ENCODE peak calls at places on chromosome 2, in ten cellular contexts. J is AG04450, V is heart left ventricle, G is tibial nerve, S is AG10803, I is cardiac muscle cell, K is neural progenitor cell, B is adrenal gland, D is SK-N-SH, U is Peyer's patch. P is an unnamed sample.

GRCh38 chr2:98457045-98457696 is 12.5 kb downstream of the INPP4A start:
- DNase-seq in B (no peak), G (no peak), U (no peak), D (no peak), J (peak), S (peak), V (no peak), K (no peak), I (peak), P (peak)

GRCh38 chr2:149648282-149649030 is 60.9 kb upstream of the MMADHC start:
- DNase-seq in S (peak), D (no peak), V (peak), G (no peak), U (no peak), J (peak), K (no peak), I (peak), B (peak), P (peak)

GRCh38 chr2:178359192-178359912 is 91.6 kb downstream of the PRKRA start:
- DNase-seq in D (no peak), K (no peak), J (no peak), V (no peak), B (no peak), U (no peak), S (no peak), I (no peak), G (no peak), P (no peak)

GRCh38 chr2:221202431-221202830 is 369.7 kb downstream of the EPHA4 start:
- DNase-seq in I (no peak), U (no peak), V (no peak), S (no peak), J (no peak), B (no peak), D (no peak), G (no peak), K (no peak), P (no peak)

GRCh38 chr2:10844083-10844482 is 31.5 kb upstream of the PDIA6 start:
- DNase-seq in K (peak), G (no peak), U (peak), S (peak), J (no peak), I (peak), D (peak), B (peak), V (peak), P (no peak)

GRCh38 chr2:67046568-67046967 is 350.6 kb upstream of the ETAA1 start:
- DNase-seq in I (no peak), K (no peak), S (no peak), B (no peak), U (no peak), V (no peak), J (no peak), G (no peak), D (no peak), P (no peak)

GRCh38 chr2:38505779-38506178 is 96.9 kb downstream of the HNRNPLL start:
- DNase-seq in D (no peak), V (peak), J (peak), I (peak), G (peak), S (peak), U (no peak), B (peak), K (no peak), P (peak)

GRCh38 chr2:200044453-200044852 is 89.1 kb downstream of the MAIP1 start:
- DNase-seq in G (no peak), J (no peak), K (no peak), B (no peak), S (no peak), U (no peak), D (no peak), V (no peak), I (peak), P (no peak)

GRCh38 chr2:238638982-238639341 is 208.9 kb upstream of the TWIST2 start:
- DNase-seq in J (no peak), G (no peak), U (no peak), K (no peak), B (no peak), D (no peak), S (no peak), I (no peak), V (no peak), P (no peak)

GRCh38 chr2:151268085-151268484 is 6.4 kb upstream of the RBM43 start:
- DNase-seq in I (no peak), J (no peak), S (no peak), G (no peak), K (no peak), D (no peak), U (no peak), B (no peak), V (no peak), P (no peak)

GRCh38 chr2:37379881-37380296 is 35.5 kb downstream of the QPCT start:
- DNase-seq in B (peak), U (no peak), K (no peak), J (no peak), G (no peak), S (no peak), D (no peak), V (no peak), I (peak), P (no peak)

GRCh38 chr2:26540306-26540705 is 62.4 kb upstream of the OTOF start:
- DNase-seq in B (no peak), V (no peak), D (no peak), S (no peak), U (no peak), K (no peak), G (no peak), J (no peak), I (no peak), P (no peak)

GRCh38 chr2:111036042-111036441 is 84.7 kb upstream of the BCL2L11 start:
- DNase-seq in I (no peak), D (no peak), B (no peak), G (no peak), S (no peak), V (no peak), K (no peak), U (no peak), J (no peak), P (no peak)

GRCh38 chr2:72126186-72127100 is 21.2 kb downstream of the CYP26B1 start:
- DNase-seq in U (no peak), G (no peak), D (no peak), J (no peak), B (no peak), V (no peak), I (no peak), K (no peak), S (no peak), P (no peak)

GRCh38 chr2:60926751-60927568 is 45.6 kb downstream of the REL start:
- DNase-seq in K (no peak), D (no peak), V (no peak), U (no peak), I (peak), B (no peak), G (no peak), S (peak), J (peak), P (no peak)

GRCh38 chr2:203629699-203630098 is 76.7 kb upstream of the CD28 start:
- DNase-seq in I (no peak), K (no peak), B (no peak), S (no peak), D (no peak), U (no peak), V (no peak), G (no peak), J (no peak), P (no peak)

GRCh38 chr2:48450936-48451602 is 78.9 kb upstream of the STON1 start:
- DNase-seq in J (no peak), G (no peak), D (peak), V (no peak), S (no peak), U (no peak), K (no peak), B (no peak), I (no peak), P (no peak)

GRCh38 chr2:112168422-112169124 is 30.4 kb downstream of the FBLN7 start:
- DNase-seq in G (no peak), B (no peak), J (no peak), V (no peak), I (no peak), S (peak), K (no peak), U (no peak), D (no peak), P (peak)

GRCh38 chr2:166494140-166494544 is at the start of gene SCN7A:
- DNase-seq in V (peak), U (peak), G (peak), J (peak), K (peak), D (peak), B (peak), S (peak), I (peak), P (no peak)

GRCh38 chr2:181790716-181791649 is 100.5 kb upstream of the ITPRID2 start:
- DNase-seq in D (no peak), U (no peak), J (peak), K (no peak), S (peak), G (no peak), V (no peak), B (no peak), I (peak), P (peak)

GRCh38 chr2:71190959-71191943 is 35.7 kb downstream of the PAIP2B start:
- DNase-seq in G (no peak), I (peak), D (peak), B (peak), S (peak), J (no peak), U (no peak), K (no peak), V (no peak), P (no peak)

GRCh38 chr2:216833076-216833475 is 26.8 kb downstream of the TNP1 start:
- DNase-seq in J (no peak), V (no peak), K (no peak), D (no peak), I (no peak), B (no peak), S (no peak), G (peak), U (no peak), P (no peak)

GRCh38 chr2:239312081-239312501 is 88.7 kb downstream of the HDAC4 start:
- DNase-seq in I (no peak), G (no peak), U (no peak), S (no peak), J (no peak), K (no peak), V (no peak), B (no peak), D (no peak), P (no peak)

GRCh38 chr2:232418466-232419244 is 12.0 kb downstream of the ALPG start:
- DNase-seq in K (peak), I (peak), D (peak), S (no peak), B (no peak), G (no peak), J (no peak), V (no peak), U (no peak), P (no peak)

GRCh38 chr2:204260162-204260877 is 285.0 kb upstream of the PARD3B start:
- DNase-seq in D (peak), K (peak), J (peak), U (no peak), I (peak), S (peak), G (peak), B (peak), V (peak), P (peak)

GRCh38 chr2:238706163-238706562 is 141.7 kb upstream of the TWIST2 start:
- DNase-seq in D (no peak), V (no peak), I (no peak), B (no peak), G (no peak), S (no peak), K (no peak), U (no peak), J (no peak), P (no peak)

DNA sequence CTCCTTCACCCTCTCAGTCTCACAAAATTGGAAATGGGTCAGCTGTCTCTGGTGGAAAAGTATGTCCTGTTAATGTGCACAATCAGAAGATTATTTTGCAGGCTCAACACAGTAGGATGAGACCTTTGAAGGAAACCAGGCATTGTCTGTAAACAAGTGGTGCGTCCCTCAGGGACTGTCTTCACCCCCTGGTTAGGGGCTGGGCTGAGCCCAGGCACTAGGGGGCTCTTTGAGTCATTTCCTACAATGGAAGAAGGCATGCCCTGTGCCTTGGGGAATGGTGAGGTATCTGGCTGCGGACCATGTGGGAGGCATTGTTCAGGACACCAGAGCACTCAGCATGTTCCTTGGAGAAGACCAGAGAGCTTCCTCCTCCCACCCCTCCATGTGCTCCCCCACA is 26.8 kb downstream of the PKDCC start:
- DNase-seq in J (no peak), I (no peak), K (no peak), G (no peak), U (no peak), S (no peak), D (no peak), B (no peak), V (no peak), P (no peak)
- TF ChIP-seq CTCF in J (no peak), I (peak), K (peak), G (no peak), U (no peak), S (no peak), D (peak), B (no peak), V (no peak), P (no peak)

GRCh38 chr2:85410584-85411404 is 628 bp upstream of the CAPG start:
- DNase-seq in J (no peak), B (no peak), V (no peak), S (peak), G (no peak), I (no peak), K (no peak), D (no peak), U (no peak), P (no peak)

GRCh38 chr2:85405076-85405402 is 5.1 kb downstream of the CAPG start:
- DNase-seq in B (no peak), U (no peak), I (no peak), S (no peak), G (no peak), V (no peak), J (no peak), K (no peak), D (no peak), P (no peak)

GRCh38 chr2:85411405-85411748 is 1.2 kb upstream of the CAPG start:
- DNase-seq in J (no peak), D (no peak), B (no peak), U (no peak), G (no peak), V (no peak), K (no peak), I (no peak), S (no peak), P (no peak)

GRCh38 chr2:85413592-85414421 is 3.6 kb upstream of the CAPG start:
- DNase-seq in V (no peak), D (no peak), U (peak), S (peak), K (peak), B (no peak), J (no peak), I (peak), G (no peak), P (no peak)

GRCh38 chr2:85409719-85410583 is at the start of gene CAPG:
- DNase-seq in G (no peak), K (no peak), B (no peak), U (peak), I (no peak), J (no peak), S (no peak), D (no peak), V (peak), P (no peak)
- H3K4me3 ChIP-seq in G (peak), K (no peak), B (no peak), U (peak), I (no peak), J (no peak), S (peak), D (no peak), V (no peak), P (no peak)

GRCh38 chr2:64770137-64770780 is 116.5 kb upstream of the SERTAD2 start:
- DNase-seq in J (no peak), U (no peak), B (no peak), K (no peak), S (no peak), D (no peak), I (no peak), V (no peak), G (no peak), P (no peak)

GRCh38 chr2:64769392-64770044 is 115.8 kb upstream of the SERTAD2 start:
- DNase-seq in S (no peak), G (no peak), B (no peak), V (no peak), I (no peak), D (no peak), U (peak), K (no peak), J (no peak), P (no peak)

GRCh38 chr2:64768426-64769033 is 114.8 kb upstream of the SERTAD2 start:
- DNase-seq in U (no peak), G (no peak), J (no peak), S (no peak), I (no peak), D (peak), V (no peak), K (no peak), B (no peak), P (no peak)

GRCh38 chr2:64766841-64767669 is 113.3 kb upstream of the SERTAD2 start:
- DNase-seq in U (no peak), V (no peak), I (peak), G (no peak), S (peak), D (peak), J (no peak), K (peak), B (no peak), P (no peak)

GRCh38 chr2:64767670-64768425 is 114.1 kb upstream of the SERTAD2 start:
- DNase-seq in U (peak), V (peak), J (peak), G (peak), K (peak), S (peak), I (peak), D (peak), B (peak), P (peak)
- TF ChIP-seq CTCF in U (peak), V (peak), J (no peak), G (peak), K (peak), S (no peak), I (no peak), D (no peak), B (no peak), P (no peak)

GRCh38 chr2:193103064-193103463 is 908.3 kb upstream of the TMEFF2 start:
- DNase-seq in G (no peak), D (no peak), I (peak), J (no peak), K (no peak), V (no peak), B (no peak), U (no peak), S (no peak), P (no peak)
- H3K4me3 ChIP-seq in G (no peak), D (no peak), I (no peak), J (no peak), K (no peak), V (no peak), B (no peak), U (no peak), S (no peak), P (no peak)

GRCh38 chr2:168147858-168148794 is 99.3 kb downstream of the STK39 start:
- DNase-seq in J (no peak), B (no peak), K (no peak), I (no peak), D (peak), G (no peak), V (no peak), S (no peak), U (no peak), P (no peak)
- TF ChIP-seq CTCF in J (no peak), B (no peak), K (no peak), I (no peak), D (no peak), G (no peak), V (no peak), S (no peak), U (no peak), P (no peak)

GRCh38 chr2:127218843-127219715 is 1.0 kb downstream of the CYP27C1 start:
- DNase-seq in S (no peak), K (peak), B (no peak), U (no peak), V (no peak), I (peak), D (peak), J (no peak), G (no peak), P (no peak)
- H3K4me3 ChIP-seq in S (peak), K (peak), B (no peak), U (peak), V (peak), I (peak), D (peak), J (peak), G (peak), P (peak)

GRCh38 chr2:28662468-28663095 is 89.0 kb upstream of the PPP1CB start:
- DNase-seq in J (no peak), B (no peak), G (no peak), U (no peak), S (peak), K (no peak), D (no peak), V (peak), I (peak), P (no peak)

GRCh38 chr2:28664120-28664842 is 87.3 kb upstream of the PPP1CB start:
- DNase-seq in S (no peak), I (peak), K (peak), D (peak), G (no peak), V (peak), J (no peak), U (peak), B (peak), P (no peak)

GRCh38 chr2:28661589-28662001 is 90.0 kb upstream of the PPP1CB start:
- DNase-seq in D (peak), J (no peak), B (peak), S (peak), K (no peak), U (no peak), G (peak), V (peak), I (peak), P (no peak)

GRCh38 chr2:28662044-28662443 is 89.6 kb upstream of the PPP1CB start:
- DNase-seq in B (no peak), K (no peak), D (no peak), V (no peak), I (no peak), U (peak), G (no peak), S (no peak), J (no peak), P (no peak)

GRCh38 chr2:28663359-28663758 is 88.3 kb upstream of the PPP1CB start:
- DNase-seq in V (no peak), I (peak), U (no peak), B (no peak), K (no peak), D (no peak), J (no peak), G (no peak), S (peak), P (no peak)
- TF ChIP-seq CTCF in V (peak), I (peak), U (no peak), B (no peak), K (no peak), D (peak), J (peak), G (no peak), S (peak), P (peak)

GRCh38 chr2:95143838-95144237 is 15.8 kb downstream of the ZNF514 start:
- DNase-seq in S (no peak), V (no peak), I (no peak), D (no peak), B (no peak), J (no peak), K (no peak), G (no peak), U (no peak), P (no peak)

GRCh38 chr2:95149397-95149984 is 10.2 kb downstream of the ZNF514 start:
- DNase-seq in I (no peak), B (no peak), U (no peak), V (no peak), G (no peak), J (no peak), D (no peak), S (no peak), K (no peak), P (no peak)
- H3K4me3 ChIP-seq in I (no peak), B (no peak), U (no peak), V (no peak), G (no peak), J (no peak), D (no peak), S (no peak), K (no peak), P (no peak)

P was measured in astrocyte of the cerebellum.